ENCODE peak calls at places on chromosomes 12 and 14, in five cellular contexts. One of them, this sample, is unnamed.

GRCh38 chr12:11902525-11902875 is 168.2 kb upstream of the BCL2L14 start:
- DNase-seq in uterus: no peak
- DNase-seq in cardiac muscle cell: no peak
- DNase-seq in Calu3: no peak
- DNase-seq in stomach: no peak
- DNase-seq in this sample: no peak

GRCh38 chr14:80927385-80927989 is 14.1 kb downstream of the CEP128 start:
- DNase-seq in uterus: no peak
- DNase-seq in cardiac muscle cell: peak; percentile 23
- DNase-seq in Calu3: no peak
- DNase-seq in stomach: no peak
- DNase-seq in this sample: no peak

GRCh38 chr12:31386364-31386777 is 60.4 kb upstream of the SINHCAF start:
- DNase-seq in uterus: no peak
- DNase-seq in cardiac muscle cell: peak; percentile 12
- DNase-seq in Calu3: no peak
- DNase-seq in stomach: no peak
- DNase-seq in this sample: no peak

GRCh38 chr14:52913271-52913670 is 37.6 kb downstream of the FERMT2 start:
- DNase-seq in uterus: no peak
- DNase-seq in cardiac muscle cell: no peak
- DNase-seq in Calu3: no peak
- DNase-seq in stomach: no peak
- DNase-seq in this sample: no peak

GRCh38 chr14:79415726-79416125 is 795.6 kb downstream of the DIO2 start:
- DNase-seq in uterus: no peak
- DNase-seq in cardiac muscle cell: no peak
- DNase-seq in Calu3: no peak
- DNase-seq in stomach: no peak
- DNase-seq in this sample: no peak

GRCh38 chr14:101476258-101476930 is 84.9 kb upstream of the DIO3 start:
- DNase-seq in uterus: no peak
- DNase-seq in cardiac muscle cell: no peak
- DNase-seq in Calu3: peak; percentile 70
- DNase-seq in stomach: peak; percentile 4
- DNase-seq in this sample: peak; percentile 51

GRCh38 chr12:90207799-90208198 is 499.2 kb upstream of the ATP2B1 start:
- DNase-seq in uterus: no peak
- DNase-seq in cardiac muscle cell: no peak
- DNase-seq in Calu3: no peak
- DNase-seq in stomach: no peak
- DNase-seq in this sample: no peak

GRCh38 chr12:107560194-107560905 is 125.2 kb upstream of the PWP1 start:
- DNase-seq in uterus: no peak
- DNase-seq in cardiac muscle cell: no peak
- DNase-seq in Calu3: no peak
- DNase-seq in stomach: no peak
- DNase-seq in this sample: no peak

GRCh38 chr14:79057333-79057732 is 887.2 kb downstream of the NRXN3 start:
- DNase-seq in uterus: no peak
- DNase-seq in cardiac muscle cell: no peak
- DNase-seq in Calu3: no peak
- DNase-seq in stomach: no peak
- DNase-seq in this sample: no peak

GRCh38 chr12:51970904-51971646 is 19.6 kb downstream of the ACVR1B start:
- DNase-seq in uterus: no peak
- DNase-seq in cardiac muscle cell: peak; percentile 52
- DNase-seq in Calu3: peak; percentile 41
- DNase-seq in stomach: no peak
- DNase-seq in this sample: peak; percentile 24

GRCh38 chr14:59244581-59244980 is 56.1 kb downstream of the DAAM1 start:
- DNase-seq in uterus: no peak
- DNase-seq in cardiac muscle cell: no peak
- DNase-seq in Calu3: peak; percentile 17
- DNase-seq in stomach: no peak
- DNase-seq in this sample: no peak

GRCh38 chr12:5038781-5039311 is 4.8 kb upstream of the KCNA5 start:
- DNase-seq in uterus: no peak
- DNase-seq in cardiac muscle cell: no peak
- DNase-seq in Calu3: no peak
- DNase-seq in stomach: no peak
- DNase-seq in this sample: no peak

GRCh38 chr12:67410667-67411067 is 141.5 kb downstream of the CAND1 start:
- DNase-seq in uterus: no peak
- DNase-seq in cardiac muscle cell: no peak
- DNase-seq in Calu3: no peak
- DNase-seq in stomach: no peak
- DNase-seq in this sample: no peak

GRCh38 chr14:100651999-100652508 is 64.8 kb upstream of the BEGAIN start:
- DNase-seq in uterus: no peak
- DNase-seq in cardiac muscle cell: no peak
- DNase-seq in Calu3: no peak
- DNase-seq in stomach: no peak
- DNase-seq in this sample: no peak

This sample was measured in transverse colon.